ENCODE peak calls at places on chromosome 12, in ten cellular contexts. One of them, this sample, is unnamed.

GRCh38 chr12:32918890-32919791 is 22.6 kb upstream of the PKP2 start:
- DNase-seq in breast epithelium: no peak
- DNase-seq in Peyer's patch: no peak
- DNase-seq in AG09309: no peak
- DNase-seq in colonic mucosa: no peak
- DNase-seq in aorta: no peak
- DNase-seq in stomach: no peak
- DNase-seq in fibroblast of the aortic adventitia: peak
- DNase-seq in fibroblast of mammary gland: peak
- DNase-seq in adipocyte: peak
- DNase-seq in this sample: no peak

GRCh38 chr12:93521225-93521854 is 51.1 kb upstream of the SOCS2 start:
- DNase-seq in breast epithelium: no peak
- DNase-seq in Peyer's patch: no peak
- DNase-seq in AG09309: no peak
- DNase-seq in colonic mucosa: no peak
- DNase-seq in aorta: no peak
- DNase-seq in stomach: peak
- DNase-seq in fibroblast of the aortic adventitia: peak
- DNase-seq in fibroblast of mammary gland: no peak
- DNase-seq in adipocyte: no peak
- DNase-seq in this sample: no peak

GRCh38 chr12:27624586-27624985 is 71.7 kb upstream of the REP15 start:
- DNase-seq in breast epithelium: no peak
- DNase-seq in Peyer's patch: no peak
- DNase-seq in AG09309: no peak
- DNase-seq in colonic mucosa: no peak
- DNase-seq in aorta: no peak
- DNase-seq in stomach: no peak
- DNase-seq in fibroblast of the aortic adventitia: no peak
- DNase-seq in fibroblast of mammary gland: no peak
- DNase-seq in adipocyte: no peak
- DNase-seq in this sample: no peak

GRCh38 chr12:8065991-8066594 is at the start of gene C3AR1:
- DNase-seq in breast epithelium: no peak
- DNase-seq in Peyer's patch: no peak
- DNase-seq in AG09309: no peak
- DNase-seq in colonic mucosa: no peak
- DNase-seq in aorta: no peak
- DNase-seq in stomach: no peak
- DNase-seq in fibroblast of the aortic adventitia: peak
- DNase-seq in fibroblast of mammary gland: peak
- DNase-seq in adipocyte: peak
- DNase-seq in this sample: no peak

GRCh38 chr12:117045175-117045997 is 53.8 kb downstream of the TESC start:
- DNase-seq in breast epithelium: no peak
- DNase-seq in Peyer's patch: no peak
- DNase-seq in AG09309: no peak
- DNase-seq in colonic mucosa: no peak
- DNase-seq in aorta: no peak
- DNase-seq in stomach: no peak
- DNase-seq in fibroblast of the aortic adventitia: no peak
- DNase-seq in fibroblast of mammary gland: no peak
- DNase-seq in adipocyte: no peak
- DNase-seq in this sample: no peak

GRCh38 chr12:122363782-122364181 is 58.7 kb downstream of the CLIP1 start:
- DNase-seq in breast epithelium: no peak
- DNase-seq in Peyer's patch: no peak
- DNase-seq in AG09309: no peak
- DNase-seq in colonic mucosa: no peak
- DNase-seq in aorta: no peak
- DNase-seq in stomach: no peak
- DNase-seq in fibroblast of the aortic adventitia: peak
- DNase-seq in fibroblast of mammary gland: peak
- DNase-seq in adipocyte: no peak
- DNase-seq in this sample: no peak

GRCh38 chr12:26555139-26555538 is 277.9 kb downstream of the ITPR2 start:
- DNase-seq in breast epithelium: no peak
- DNase-seq in Peyer's patch: no peak
- DNase-seq in AG09309: no peak
- DNase-seq in colonic mucosa: no peak
- DNase-seq in aorta: no peak
- DNase-seq in stomach: no peak
- DNase-seq in fibroblast of the aortic adventitia: peak
- DNase-seq in fibroblast of mammary gland: peak
- DNase-seq in adipocyte: no peak
- DNase-seq in this sample: no peak

GRCh38 chr12:70590051-70590450 is 47.2 kb downstream of the PTPRB start:
- DNase-seq in breast epithelium: peak
- DNase-seq in Peyer's patch: peak
- DNase-seq in AG09309: peak
- DNase-seq in colonic mucosa: peak
- DNase-seq in aorta: peak
- DNase-seq in stomach: peak
- DNase-seq in fibroblast of the aortic adventitia: peak
- DNase-seq in fibroblast of mammary gland: peak
- DNase-seq in adipocyte: peak
- DNase-seq in this sample: peak

GRCh38 chr12:117738233-117738632 is 230.6 kb downstream of the KSR2 start:
- DNase-seq in breast epithelium: no peak
- DNase-seq in Peyer's patch: no peak
- DNase-seq in AG09309: no peak
- DNase-seq in colonic mucosa: no peak
- DNase-seq in aorta: no peak
- DNase-seq in stomach: no peak
- DNase-seq in fibroblast of the aortic adventitia: no peak
- DNase-seq in fibroblast of mammary gland: no peak
- DNase-seq in adipocyte: no peak
- DNase-seq in this sample: no peak

DNA sequence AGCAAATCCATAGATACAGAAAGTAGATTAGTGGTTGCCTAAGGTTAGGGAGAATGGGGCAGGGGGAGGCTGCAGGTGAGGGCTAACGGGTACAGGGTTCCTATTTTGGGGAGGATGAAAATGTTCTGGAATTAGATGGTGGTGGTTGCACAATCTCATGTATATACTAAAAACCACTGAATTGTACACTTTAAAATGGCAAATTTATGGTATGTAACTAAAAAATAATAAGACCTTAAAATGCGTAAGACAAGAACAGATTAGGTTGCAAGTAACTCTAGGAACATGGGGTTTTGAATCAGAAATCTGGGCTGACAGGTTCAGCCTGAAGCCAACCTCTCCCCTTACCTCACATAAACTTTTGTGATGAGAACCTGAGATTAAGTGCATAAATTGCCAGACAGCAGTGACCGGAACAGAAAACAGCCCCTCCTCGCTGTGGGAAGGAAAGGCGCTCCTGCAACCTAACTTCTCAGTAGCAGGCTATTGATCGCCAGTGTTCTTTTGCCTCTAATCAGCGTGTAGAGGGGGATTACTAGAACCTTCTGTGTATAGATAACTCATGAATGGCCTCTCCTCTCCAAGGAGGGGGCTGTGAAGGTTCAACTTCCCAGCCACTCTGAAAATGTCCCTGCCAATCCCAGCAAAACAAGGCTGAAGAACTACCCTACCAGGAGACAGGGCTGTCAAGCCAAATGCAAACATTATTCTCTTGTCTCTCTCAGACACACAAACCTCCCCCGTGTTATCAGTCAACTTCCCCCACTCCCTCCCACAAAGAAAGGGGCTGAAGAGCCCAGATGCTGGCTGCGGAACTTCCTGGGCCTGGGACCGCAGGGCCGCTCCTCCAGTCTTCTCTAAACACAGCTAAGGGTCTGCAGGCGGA is 1.9 kb downstream of the SSH1 start:
- DNase-seq in breast epithelium: no peak
- DNase-seq in Peyer's patch: no peak
- DNase-seq in AG09309: no peak
- DNase-seq in colonic mucosa: no peak
- DNase-seq in aorta: no peak
- DNase-seq in stomach: no peak
- DNase-seq in fibroblast of the aortic adventitia: no peak
- DNase-seq in fibroblast of mammary gland: peak
- DNase-seq in adipocyte: no peak
- DNase-seq in this sample: no peak
- H3K4me3 ChIP-seq in breast epithelium: peak
- H3K4me3 ChIP-seq in Peyer's patch: peak
- H3K4me3 ChIP-seq in AG09309: peak
- H3K4me3 ChIP-seq in colonic mucosa: peak
- H3K4me3 ChIP-seq in aorta: no peak
- H3K4me3 ChIP-seq in stomach: peak
- H3K4me3 ChIP-seq in fibroblast of the aortic adventitia: peak
- H3K4me3 ChIP-seq in fibroblast of mammary gland: peak
- H3K4me3 ChIP-seq in adipocyte: peak
- H3K4me3 ChIP-seq in this sample: peak

GRCh38 chr12:52900896-52901714 is 3.8 kb downstream of the KRT8 start:
- DNase-seq in breast epithelium: no peak
- DNase-seq in Peyer's patch: no peak
- DNase-seq in AG09309: no peak
- DNase-seq in colonic mucosa: no peak
- DNase-seq in aorta: no peak
- DNase-seq in stomach: no peak
- DNase-seq in fibroblast of the aortic adventitia: no peak
- DNase-seq in fibroblast of mammary gland: no peak
- DNase-seq in adipocyte: no peak
- DNase-seq in this sample: no peak
- H3K4me3 ChIP-seq in breast epithelium: no peak
- H3K4me3 ChIP-seq in Peyer's patch: peak
- H3K4me3 ChIP-seq in AG09309: no peak
- H3K4me3 ChIP-seq in colonic mucosa: peak
- H3K4me3 ChIP-seq in aorta: no peak
- H3K4me3 ChIP-seq in stomach: no peak
- H3K4me3 ChIP-seq in fibroblast of the aortic adventitia: no peak
- H3K4me3 ChIP-seq in fibroblast of mammary gland: no peak
- H3K4me3 ChIP-seq in adipocyte: no peak
- H3K4me3 ChIP-seq in this sample: no peak

GRCh38 chr12:54161481-54162437 is 27.0 kb downstream of the SMUG1 start:
- DNase-seq in breast epithelium: no peak
- DNase-seq in Peyer's patch: no peak
- DNase-seq in AG09309: no peak
- DNase-seq in colonic mucosa: no peak
- DNase-seq in aorta: no peak
- DNase-seq in stomach: no peak
- DNase-seq in fibroblast of the aortic adventitia: no peak
- DNase-seq in fibroblast of mammary gland: no peak
- DNase-seq in adipocyte: no peak
- DNase-seq in this sample: no peak

GRCh38 chr12:54166543-54167499 is 22.0 kb downstream of the SMUG1 start:
- DNase-seq in breast epithelium: no peak
- DNase-seq in Peyer's patch: no peak
- DNase-seq in AG09309: no peak
- DNase-seq in colonic mucosa: no peak
- DNase-seq in aorta: no peak
- DNase-seq in stomach: no peak
- DNase-seq in fibroblast of the aortic adventitia: no peak
- DNase-seq in fibroblast of mammary gland: no peak
- DNase-seq in adipocyte: no peak
- DNase-seq in this sample: no peak

GRCh38 chr12:54163147-54163546 is 25.6 kb downstream of the SMUG1 start:
- DNase-seq in breast epithelium: no peak
- DNase-seq in Peyer's patch: no peak
- DNase-seq in AG09309: no peak
- DNase-seq in colonic mucosa: no peak
- DNase-seq in aorta: no peak
- DNase-seq in stomach: no peak
- DNase-seq in fibroblast of the aortic adventitia: no peak
- DNase-seq in fibroblast of mammary gland: no peak
- DNase-seq in adipocyte: no peak
- DNase-seq in this sample: no peak

GRCh38 chr12:54162741-54163140 is 26.0 kb downstream of the SMUG1 start:
- DNase-seq in breast epithelium: no peak
- DNase-seq in Peyer's patch: no peak
- DNase-seq in AG09309: no peak
- DNase-seq in colonic mucosa: no peak
- DNase-seq in aorta: no peak
- DNase-seq in stomach: no peak
- DNase-seq in fibroblast of the aortic adventitia: no peak
- DNase-seq in fibroblast of mammary gland: no peak
- DNase-seq in adipocyte: no peak
- DNase-seq in this sample: no peak

DNA sequence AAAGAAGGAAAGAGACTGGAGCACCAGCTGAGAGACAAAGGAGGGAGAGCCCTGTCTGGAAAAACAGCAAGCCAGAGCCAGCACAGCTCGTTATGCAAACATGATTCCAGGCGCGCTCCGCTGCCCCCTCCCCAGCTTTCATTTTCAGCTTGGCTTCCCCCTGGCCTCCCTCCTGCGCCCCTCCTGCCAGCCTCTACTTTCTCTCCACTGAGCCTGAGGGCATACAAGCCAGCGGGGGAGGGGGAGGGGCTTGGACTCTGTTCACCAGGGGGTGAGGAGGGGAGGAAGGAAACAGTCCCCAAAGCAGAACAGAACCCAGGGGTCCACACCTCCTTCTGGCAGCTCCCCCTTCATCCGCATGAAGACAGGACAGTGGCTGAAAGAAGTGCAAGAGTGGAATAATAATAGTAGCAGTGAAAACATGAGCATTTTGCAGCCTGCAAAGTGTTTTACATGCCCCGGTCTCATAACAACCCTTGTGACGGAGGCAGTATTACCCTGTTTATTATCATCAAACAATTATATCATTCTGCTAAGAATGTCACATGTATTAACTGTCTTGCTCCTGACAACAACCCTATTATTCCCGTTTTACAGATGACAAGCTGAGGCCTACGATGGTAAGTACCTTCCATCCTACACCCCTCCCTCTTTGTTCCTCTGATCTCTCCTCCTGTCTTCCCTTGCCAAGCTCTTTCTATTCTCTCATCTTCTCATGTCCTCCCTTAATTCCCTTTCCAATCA is 24.2 kb downstream of the SMUG1 start:
- DNase-seq in breast epithelium: no peak
- DNase-seq in Peyer's patch: no peak
- DNase-seq in AG09309: no peak
- DNase-seq in colonic mucosa: no peak
- DNase-seq in aorta: no peak
- DNase-seq in stomach: no peak
- DNase-seq in fibroblast of the aortic adventitia: no peak
- DNase-seq in fibroblast of mammary gland: no peak
- DNase-seq in adipocyte: no peak
- DNase-seq in this sample: no peak
- H3K4me3 ChIP-seq in breast epithelium: no peak
- H3K4me3 ChIP-seq in Peyer's patch: no peak
- H3K4me3 ChIP-seq in AG09309: no peak
- H3K4me3 ChIP-seq in colonic mucosa: no peak
- H3K4me3 ChIP-seq in aorta: no peak
- H3K4me3 ChIP-seq in stomach: no peak
- H3K4me3 ChIP-seq in fibroblast of the aortic adventitia: no peak
- H3K4me3 ChIP-seq in fibroblast of mammary gland: no peak
- H3K4me3 ChIP-seq in adipocyte: no peak
- H3K4me3 ChIP-seq in this sample: no peak

DNA sequence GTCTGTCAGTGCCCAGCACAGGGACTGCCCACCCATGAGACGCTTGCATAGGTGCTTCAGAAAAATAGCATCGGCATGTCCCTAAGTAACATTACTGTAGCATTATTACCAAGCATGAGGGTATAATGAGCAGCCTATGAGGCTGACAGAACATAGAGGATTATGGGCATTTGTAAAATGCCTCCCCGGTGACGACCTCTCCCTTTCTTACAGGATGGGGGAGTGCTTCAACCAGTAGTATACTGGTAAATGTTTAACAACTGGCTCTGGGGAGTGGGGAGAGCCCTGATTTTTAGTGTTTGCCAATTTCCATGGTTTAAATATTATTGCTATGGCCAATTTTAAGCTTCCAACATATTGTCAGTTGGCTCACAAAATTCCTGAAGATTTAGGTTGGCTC is 104.5 kb downstream of the ETNK1 start:
- DNase-seq in breast epithelium: no peak
- DNase-seq in Peyer's patch: no peak
- DNase-seq in AG09309: no peak
- DNase-seq in colonic mucosa: no peak
- DNase-seq in aorta: no peak
- DNase-seq in stomach: no peak
- DNase-seq in fibroblast of the aortic adventitia: no peak
- DNase-seq in fibroblast of mammary gland: no peak
- DNase-seq in adipocyte: no peak
- DNase-seq in this sample: no peak
- H3K4me3 ChIP-seq in breast epithelium: no peak
- H3K4me3 ChIP-seq in Peyer's patch: no peak
- H3K4me3 ChIP-seq in AG09309: peak
- H3K4me3 ChIP-seq in colonic mucosa: no peak
- H3K4me3 ChIP-seq in aorta: no peak
- H3K4me3 ChIP-seq in stomach: no peak
- H3K4me3 ChIP-seq in fibroblast of the aortic adventitia: peak
- H3K4me3 ChIP-seq in fibroblast of mammary gland: no peak
- H3K4me3 ChIP-seq in adipocyte: peak
- H3K4me3 ChIP-seq in this sample: no peak